ENCODE peak calls at places on chromosomes 16 and 17, in four cellular contexts. One of them, this sample, is unnamed. For H3K79me2, the result is how much of the 10 kb centered on the place peaks cover.

GRCh38 chr16:23374721-23375120 is 72.6 kb downstream of the SCNN1B start:
- DNase-seq in osteoblast: no peak
- DNase-seq in GM12878: no peak
- DNase-seq in H9: peak
- DNase-seq in this sample: peak

GRCh38 chr17:80882926-80883685 is 108.5 kb upstream of the CHMP6 start:
- DNase-seq in osteoblast: peak
- DNase-seq in GM12878: no peak
- DNase-seq in H9: no peak
- DNase-seq in this sample: no peak

GRCh38 chr17:28524476-28525415 is 18.6 kb downstream of the FOXN1 start:
- DNase-seq in osteoblast: peak
- DNase-seq in GM12878: no peak
- DNase-seq in H9: no peak
- DNase-seq in this sample: peak

GRCh38 chr17:7383742-7384488 is 3.0 kb downstream of the TNK1 start:
- DNase-seq in osteoblast: peak
- DNase-seq in GM12878: no peak
- DNase-seq in H9: peak
- DNase-seq in this sample: no peak

GRCh38 chr17:21296097-21297025 is 11.8 kb downstream of the MAP2K3 start:
- DNase-seq in osteoblast: peak
- DNase-seq in GM12878: no peak
- DNase-seq in H9: no peak
- DNase-seq in this sample: no peak

GRCh38 chr16:89701425-89702406 is at the start of gene SPATA2L:
- DNase-seq in osteoblast: peak
- DNase-seq in GM12878: peak
- DNase-seq in H9: peak
- DNase-seq in this sample: peak

GRCh38 chr17:65074778-65075250 is 18.3 kb upstream of the GNA13 start:
- DNase-seq in osteoblast: peak
- DNase-seq in GM12878: no peak
- DNase-seq in H9: no peak
- DNase-seq in this sample: no peak

GRCh38 chr16:69095179-69095578 is 10.3 kb upstream of the HAS3 start:
- DNase-seq in osteoblast: no peak
- DNase-seq in GM12878: no peak
- DNase-seq in H9: no peak
- DNase-seq in this sample: no peak

GRCh38 chr17:50461550-50462132 is 7.0 kb downstream of the CHAD start:
- DNase-seq in osteoblast: peak
- DNase-seq in GM12878: no peak
- DNase-seq in H9: no peak
- DNase-seq in this sample: no peak

GRCh38 chr16:75591001-75591852 is 25.0 kb downstream of the GABARAPL2 start:
- DNase-seq in osteoblast: peak
- DNase-seq in GM12878: no peak
- DNase-seq in H9: no peak
- DNase-seq in this sample: no peak

GRCh38 chr16:66273644-66274334 is 92.7 kb upstream of the CDH5 start:
- DNase-seq in osteoblast: peak
- DNase-seq in GM12878: no peak
- DNase-seq in H9: peak
- DNase-seq in this sample: no peak

GRCh38 chr17:43468746-43469544 is 14.8 kb upstream of the DHX8 start:
- DNase-seq in osteoblast: peak
- DNase-seq in GM12878: no peak
- DNase-seq in H9: no peak
- DNase-seq in this sample: peak

GRCh38 chr16:2716101-2716885 is 3.7 kb downstream of the PRSS27 start:
- DNase-seq in osteoblast: peak
- DNase-seq in GM12878: no peak
- DNase-seq in H9: no peak
- DNase-seq in this sample: no peak

GRCh38 chr16:651844-652243 is 2.7 kb downstream of the WDR90 start:
- DNase-seq in osteoblast: no peak
- DNase-seq in GM12878: no peak
- DNase-seq in H9: no peak
- DNase-seq in this sample: no peak

GRCh38 chr17:42131971-42132370 is 9.4 kb downstream of the HSPB9 start:
- DNase-seq in osteoblast: peak
- DNase-seq in GM12878: no peak
- DNase-seq in H9: no peak
- DNase-seq in this sample: no peak

DNA sequence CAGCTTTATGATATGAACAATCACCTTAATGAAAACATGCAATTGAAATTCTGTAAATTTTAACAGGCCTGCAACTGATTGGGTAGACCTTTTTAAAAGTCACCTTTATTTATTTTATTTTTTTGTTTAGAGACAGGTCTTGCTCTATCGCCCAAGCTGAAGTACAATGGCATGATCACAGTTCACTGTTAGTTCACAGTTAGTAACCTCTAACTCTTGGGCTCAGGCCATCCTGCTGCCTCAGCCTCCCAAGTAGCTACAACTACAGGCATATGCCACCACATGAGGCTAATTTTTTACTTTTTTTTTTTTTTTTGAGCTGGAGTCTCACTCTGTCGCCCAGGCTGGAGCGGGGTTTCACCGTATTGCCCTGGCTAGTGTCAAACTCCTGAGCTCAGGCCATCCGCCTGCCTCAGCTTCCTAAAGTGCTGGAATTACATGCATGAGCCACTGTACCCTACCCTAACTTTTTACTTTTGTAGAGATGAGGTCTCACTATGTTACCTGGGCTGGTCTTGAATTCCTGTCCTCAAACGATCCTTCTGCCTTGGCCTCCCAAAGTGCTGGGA is 28.0 kb downstream of the AP1G1 start:
- DNase-seq in osteoblast: no peak
- DNase-seq in GM12878: no peak
- DNase-seq in H9: no peak
- DNase-seq in this sample: no peak
- H3K79me2 ChIP-seq in osteoblast: half or more
- H3K79me2 ChIP-seq in GM12878: under half
- H3K79me2 ChIP-seq in H9: under half
- H3K79me2 ChIP-seq in this sample: half or more

GRCh38 chr17:16171613-16172012 is 43.7 kb downstream of the NCOR1 start:
- DNase-seq in osteoblast: peak
- DNase-seq in GM12878: no peak
- DNase-seq in H9: no peak
- DNase-seq in this sample: peak
- H3K79me2 ChIP-seq in osteoblast: half or more
- H3K79me2 ChIP-seq in GM12878: under half
- H3K79me2 ChIP-seq in H9: under half
- H3K79me2 ChIP-seq in this sample: under half

GRCh38 chr16:52521570-52521969 is 25.4 kb downstream of the TOX3 start:
- DNase-seq in osteoblast: no peak
- DNase-seq in GM12878: no peak
- DNase-seq in H9: no peak
- DNase-seq in this sample: no peak

GRCh38 chr16:52515068-52515671 is 31.8 kb downstream of the TOX3 start:
- DNase-seq in osteoblast: no peak
- DNase-seq in GM12878: no peak
- DNase-seq in H9: no peak
- DNase-seq in this sample: no peak

DNA sequence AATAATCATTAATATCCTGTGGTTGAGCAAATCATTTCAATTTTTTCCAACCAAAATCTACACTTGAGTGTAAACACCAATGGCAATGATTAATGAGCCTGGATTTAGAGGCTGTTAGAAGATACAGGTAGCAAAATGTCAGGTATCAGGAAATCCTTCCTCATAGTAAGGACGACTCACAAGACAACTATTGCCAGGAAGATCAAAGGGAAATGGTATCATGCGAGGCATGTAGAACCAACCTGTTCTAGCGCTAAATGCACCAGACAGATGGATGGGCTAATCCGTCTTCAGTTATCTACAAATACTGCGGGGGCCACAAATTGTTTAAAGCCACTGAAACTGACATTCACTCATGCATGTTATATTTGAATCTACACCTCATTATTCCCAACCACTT is 28.1 kb downstream of the TOX3 start:
- DNase-seq in osteoblast: no peak
- DNase-seq in GM12878: no peak
- DNase-seq in H9: no peak
- DNase-seq in this sample: no peak
- H3K79me2 ChIP-seq in osteoblast: under half
- H3K79me2 ChIP-seq in GM12878: under half
- H3K79me2 ChIP-seq in H9: under half
- H3K79me2 ChIP-seq in this sample: under half

DNA sequence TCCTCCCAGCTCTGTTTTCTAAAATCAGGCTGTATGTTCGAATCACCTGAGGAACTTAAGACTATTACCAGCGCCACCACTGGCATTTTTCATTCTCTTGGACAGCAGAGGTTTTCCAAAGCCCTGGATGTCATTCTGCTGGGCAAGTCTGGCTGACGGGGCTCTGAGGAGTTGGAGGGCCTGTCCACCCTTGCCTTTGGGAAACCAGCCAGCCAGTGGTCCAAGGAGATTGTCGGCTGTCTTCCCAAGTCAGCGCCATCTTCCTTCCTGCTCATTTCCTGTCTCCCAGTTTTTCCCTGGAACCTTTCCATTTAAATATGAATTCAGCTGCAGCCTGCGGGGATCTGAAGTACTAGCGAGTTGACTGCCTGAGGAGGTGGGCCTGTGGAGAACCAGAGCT is 258.3 kb downstream of the PRKCA start:
- DNase-seq in osteoblast: no peak
- DNase-seq in GM12878: no peak
- DNase-seq in H9: no peak
- DNase-seq in this sample: no peak
- H3K79me2 ChIP-seq in osteoblast: under half
- H3K79me2 ChIP-seq in GM12878: under half
- H3K79me2 ChIP-seq in H9: under half
- H3K79me2 ChIP-seq in this sample: under half

DNA sequence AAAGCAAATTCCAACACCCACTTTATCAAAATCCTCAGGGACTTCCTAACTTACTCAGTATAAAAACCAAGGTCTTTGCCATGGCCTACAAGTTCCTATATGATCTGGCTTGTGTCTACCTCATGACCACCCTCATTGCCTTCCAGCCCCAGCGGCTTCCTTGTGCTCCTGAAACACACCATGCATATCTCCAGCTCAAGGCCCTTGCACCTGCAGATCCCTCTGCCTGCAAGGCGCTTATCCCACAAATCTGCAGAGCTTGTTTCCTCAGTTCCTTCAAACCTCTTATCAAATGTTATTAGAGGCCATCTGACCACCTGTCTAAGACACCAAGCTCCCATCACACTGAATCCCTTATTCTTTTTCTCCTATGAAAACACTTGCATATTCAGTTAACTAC is 2.6 kb downstream of the BBS2 start:
- DNase-seq in osteoblast: peak
- DNase-seq in GM12878: no peak
- DNase-seq in H9: no peak
- DNase-seq in this sample: no peak
- H3K79me2 ChIP-seq in osteoblast: half or more
- H3K79me2 ChIP-seq in GM12878: under half
- H3K79me2 ChIP-seq in H9: under half
- H3K79me2 ChIP-seq in this sample: under half

DNA sequence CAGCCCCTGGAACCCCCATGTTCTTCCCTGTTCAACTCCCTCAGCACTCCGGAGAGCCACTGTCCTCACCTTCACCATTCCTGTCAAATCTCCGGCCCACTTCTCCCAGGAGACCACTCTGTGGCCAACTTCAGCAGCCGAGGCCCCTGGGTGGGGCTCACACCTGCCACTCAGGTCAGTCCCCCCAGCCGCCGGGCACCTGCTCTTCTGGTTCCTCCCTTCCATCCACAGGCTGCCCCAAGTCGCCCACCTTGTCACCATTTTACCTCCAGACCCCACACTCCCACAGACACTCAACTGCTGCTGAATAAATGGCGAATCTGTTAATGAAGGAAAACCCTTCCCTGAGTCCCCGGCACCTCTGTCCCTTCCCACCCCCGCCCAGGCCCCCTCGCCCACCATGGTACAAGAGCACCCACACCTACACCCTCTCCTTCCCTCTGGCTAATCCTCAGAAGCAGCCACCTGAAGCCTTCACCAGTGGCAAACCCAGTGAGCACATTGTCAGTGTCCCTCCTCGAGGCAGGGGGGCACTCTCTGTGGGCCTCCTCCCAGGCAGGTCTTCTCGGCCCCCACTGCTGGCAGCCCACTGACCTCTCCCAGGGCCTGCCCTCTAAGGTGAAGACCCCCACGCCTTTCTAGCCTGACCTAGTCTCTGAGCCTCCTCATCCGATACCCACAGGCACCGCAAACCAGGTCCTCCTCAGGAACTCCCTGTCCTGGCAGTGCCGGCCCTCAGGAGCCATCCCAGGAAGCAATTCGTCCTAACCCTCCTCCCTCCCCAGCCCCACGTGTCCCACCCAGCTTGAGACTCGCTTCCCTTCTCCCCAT is 8.2 kb downstream of the CANT1 start:
- DNase-seq in osteoblast: peak
- DNase-seq in GM12878: no peak
- DNase-seq in H9: no peak
- DNase-seq in this sample: no peak
- H3K79me2 ChIP-seq in osteoblast: half or more
- H3K79me2 ChIP-seq in GM12878: under half
- H3K79me2 ChIP-seq in H9: under half
- H3K79me2 ChIP-seq in this sample: half or more

This sample was measured in PC-9.